ENCODE peak calls at places on chromosome 13, in nine cellular contexts. One of them, this sample, is unnamed.
A peak's percentile ranks its signal among the peaks of the same experiment; 100 is the strongest.

GRCh38 chr13:109517516-109517915 is 268.9 kb downstream of the IRS2 start:
- DNase-seq in HCEC 1CT: no peak
- DNase-seq in hippocampal formation: no peak
- DNase-seq in activated naive CD4-positive, alpha-beta T cell: no peak
- DNase-seq in A549: no peak
- DNase-seq in psoas muscle: no peak
- DNase-seq in AG08396: peak; percentile 25
- DNase-seq in Kasumi-1: no peak
- DNase-seq in uterus: no peak
- DNase-seq in this sample: no peak

GRCh38 chr13:113554333-113554700 is 30.2 kb upstream of the TFDP1 start:
- DNase-seq in HCEC 1CT: no peak
- DNase-seq in hippocampal formation: no peak
- DNase-seq in activated naive CD4-positive, alpha-beta T cell: no peak
- DNase-seq in A549: no peak
- DNase-seq in psoas muscle: no peak
- DNase-seq in AG08396: no peak
- DNase-seq in Kasumi-1: no peak
- DNase-seq in uterus: no peak
- DNase-seq in this sample: no peak

GRCh38 chr13:46992383-46992952 is 95.6 kb upstream of the HTR2A start:
- DNase-seq in HCEC 1CT: peak; percentile 30
- DNase-seq in hippocampal formation: no peak
- DNase-seq in activated naive CD4-positive, alpha-beta T cell: no peak
- DNase-seq in A549: peak; percentile 9
- DNase-seq in psoas muscle: no peak
- DNase-seq in AG08396: no peak
- DNase-seq in Kasumi-1: peak; percentile 23
- DNase-seq in uterus: no peak
- DNase-seq in this sample: no peak

GRCh38 chr13:62321895-62322294 is 906.2 kb upstream of the PCDH20 start:
- DNase-seq in HCEC 1CT: no peak
- DNase-seq in hippocampal formation: no peak
- DNase-seq in activated naive CD4-positive, alpha-beta T cell: no peak
- DNase-seq in A549: no peak
- DNase-seq in psoas muscle: no peak
- DNase-seq in AG08396: no peak
- DNase-seq in Kasumi-1: no peak
- DNase-seq in uterus: no peak
- DNase-seq in this sample: no peak

GRCh38 chr13:78608705-78609463 is 5.5 kb upstream of the POU4F1 start:
- DNase-seq in HCEC 1CT: no peak
- DNase-seq in hippocampal formation: no peak
- DNase-seq in activated naive CD4-positive, alpha-beta T cell: no peak
- DNase-seq in A549: no peak
- DNase-seq in psoas muscle: no peak
- DNase-seq in AG08396: peak; percentile 50
- DNase-seq in Kasumi-1: no peak
- DNase-seq in uterus: no peak
- DNase-seq in this sample: no peak

GRCh38 chr13:113882716-113883115 is 18.8 kb upstream of the GAS6 start:
- DNase-seq in HCEC 1CT: no peak
- DNase-seq in hippocampal formation: no peak
- DNase-seq in activated naive CD4-positive, alpha-beta T cell: no peak
- DNase-seq in A549: no peak
- DNase-seq in psoas muscle: no peak
- DNase-seq in AG08396: no peak
- DNase-seq in Kasumi-1: no peak
- DNase-seq in uterus: no peak
- DNase-seq in this sample: no peak

GRCh38 chr13:98722958-98723357 is 29.5 kb downstream of the SLC15A1 start:
- DNase-seq in HCEC 1CT: no peak
- DNase-seq in hippocampal formation: no peak
- DNase-seq in activated naive CD4-positive, alpha-beta T cell: no peak
- DNase-seq in A549: no peak
- DNase-seq in psoas muscle: no peak
- DNase-seq in AG08396: no peak
- DNase-seq in Kasumi-1: no peak
- DNase-seq in uterus: no peak
- DNase-seq in this sample: no peak

GRCh38 chr13:66958611-66959010 is 271.5 kb downstream of the PCDH9 start:
- DNase-seq in HCEC 1CT: no peak
- DNase-seq in hippocampal formation: no peak
- DNase-seq in activated naive CD4-positive, alpha-beta T cell: no peak
- DNase-seq in A549: no peak
- DNase-seq in psoas muscle: no peak
- DNase-seq in AG08396: no peak
- DNase-seq in Kasumi-1: no peak
- DNase-seq in uterus: no peak
- DNase-seq in this sample: no peak

GRCh38 chr13:51785592-51786424 is 18.2 kb downstream of the DHRS12 start:
- DNase-seq in HCEC 1CT: no peak
- DNase-seq in hippocampal formation: no peak
- DNase-seq in activated naive CD4-positive, alpha-beta T cell: no peak
- DNase-seq in A549: no peak
- DNase-seq in psoas muscle: peak; percentile 48
- DNase-seq in AG08396: peak; percentile 40
- DNase-seq in Kasumi-1: no peak
- DNase-seq in uterus: peak; percentile 66
- DNase-seq in this sample: no peak

GRCh38 chr13:32001392-32001768 is 30.2 kb upstream of the FRY start:
- DNase-seq in HCEC 1CT: peak; percentile 60
- DNase-seq in hippocampal formation: no peak
- DNase-seq in activated naive CD4-positive, alpha-beta T cell: no peak
- DNase-seq in A549: peak; percentile 39
- DNase-seq in psoas muscle: no peak
- DNase-seq in AG08396: peak; percentile 76
- DNase-seq in Kasumi-1: peak; percentile 45
- DNase-seq in uterus: no peak
- DNase-seq in this sample: peak; percentile 14

GRCh38 chr13:113632706-113633484 is 25.1 kb downstream of the ATP4B start:
- DNase-seq in HCEC 1CT: no peak
- DNase-seq in hippocampal formation: no peak
- DNase-seq in activated naive CD4-positive, alpha-beta T cell: no peak
- DNase-seq in A549: no peak
- DNase-seq in psoas muscle: no peak
- DNase-seq in AG08396: no peak
- DNase-seq in Kasumi-1: no peak
- DNase-seq in uterus: no peak
- DNase-seq in this sample: no peak

GRCh38 chr13:64551755-64552154 is 2678.4 kb downstream of the PCDH9 start:
- DNase-seq in HCEC 1CT: peak; percentile 3
- DNase-seq in hippocampal formation: no peak
- DNase-seq in activated naive CD4-positive, alpha-beta T cell: no peak
- DNase-seq in A549: peak; percentile 62
- DNase-seq in psoas muscle: no peak
- DNase-seq in AG08396: no peak
- DNase-seq in Kasumi-1: no peak
- DNase-seq in uterus: no peak
- DNase-seq in this sample: no peak

GRCh38 chr13:34719060-34719875 is 222.8 kb upstream of the NBEA start:
- DNase-seq in HCEC 1CT: no peak
- DNase-seq in hippocampal formation: no peak
- DNase-seq in activated naive CD4-positive, alpha-beta T cell: no peak
- DNase-seq in A549: no peak
- DNase-seq in psoas muscle: no peak
- DNase-seq in AG08396: no peak
- DNase-seq in Kasumi-1: no peak
- DNase-seq in uterus: no peak
- DNase-seq in this sample: no peak

GRCh38 chr13:73334459-73334858 is 275.7 kb downstream of the KLF5 start:
- DNase-seq in HCEC 1CT: peak; percentile 60
- DNase-seq in hippocampal formation: no peak
- DNase-seq in activated naive CD4-positive, alpha-beta T cell: no peak
- DNase-seq in A549: peak; percentile 25
- DNase-seq in psoas muscle: no peak
- DNase-seq in AG08396: no peak
- DNase-seq in Kasumi-1: no peak
- DNase-seq in uterus: no peak
- DNase-seq in this sample: no peak

GRCh38 chr13:48094781-48095502 is at the start of gene MED4:
- DNase-seq in HCEC 1CT: peak; percentile 88
- DNase-seq in hippocampal formation: peak; percentile 95
- DNase-seq in activated naive CD4-positive, alpha-beta T cell: peak; percentile 97
- DNase-seq in A549: peak; percentile 92
- DNase-seq in psoas muscle: peak; percentile 96
- DNase-seq in AG08396: peak; percentile 98
- DNase-seq in Kasumi-1: peak; percentile 93
- DNase-seq in uterus: peak; percentile 94
- DNase-seq in this sample: peak; percentile 67